ENCODE peak calls at places on chromosome 19, in six cellular contexts. Q, O, V, T, S and W are unnamed samples.

GRCh38 chr19:45097450-45097775 is 4.4 kb downstream of the PPP1R37 start:
- DNase-seq in V (no peak), S (no peak), T (no peak), O (no peak), Q (no peak), W (no peak)

GRCh38 chr19:35306473-35307246 is 14.7 kb downstream of the MAG start:
- DNase-seq in Q (no peak), S (no peak), V (no peak), O (no peak), T (no peak), W (no peak)

GRCh38 chr19:38649305-38650179 is 2.1 kb downstream of the ACTN4 start:
- DNase-seq in Q (no peak), V (no peak), T (no peak), O (peak; percentile 68), S (no peak), W (no peak)

GRCh38 chr19:3057275-3057714 is 5.0 kb downstream of the TLE5 start:
- DNase-seq in Q (peak; percentile 92), T (peak; percentile 69), V (no peak), S (no peak), O (no peak), W (peak; percentile 63)

GRCh38 chr19:21082011-21082975 is at the start of gene ZNF714:
- DNase-seq in S (peak; percentile 58), O (peak; percentile 93), T (peak; percentile 90), V (peak; percentile 95), Q (peak; percentile 71), W (peak; percentile 98)

GRCh38 chr19:33390120-33390907 is 16.8 kb downstream of the CEBPG start:
- DNase-seq in O (no peak), T (peak; percentile 57), Q (peak; percentile 22), V (no peak), S (no peak), W (no peak)

GRCh38 chr19:40716031-40716654 is 543 bp downstream of the COQ8B start:
- DNase-seq in Q (no peak), O (peak; percentile 68), S (peak; percentile 43), V (peak; percentile 72), T (peak; percentile 61), W (no peak)

GRCh38 chr19:46748325-46749109 is 2.3 kb upstream of the STRN4 start:
- DNase-seq in S (peak; percentile 49), O (peak; percentile 50), V (no peak), T (peak; percentile 87), Q (no peak), W (no peak)

GRCh38 chr19:5340637-5341447 is at the start of gene PTPRS:
- DNase-seq in O (no peak), V (peak; percentile 32), T (peak; percentile 38), Q (peak; percentile 87), S (peak; percentile 13), W (peak; percentile 72)

GRCh38 chr19:19514215-19514633 is 1.1 kb downstream of the TSSK6 start:
- DNase-seq in V (no peak), T (no peak), Q (no peak), O (no peak), S (no peak), W (no peak)

GRCh38 chr19:44848805-44849457 is 2.8 kb downstream of the NECTIN2 start:
- DNase-seq in O (no peak), Q (no peak), V (no peak), T (no peak), S (no peak), W (peak; percentile 5)

GRCh38 chr19:56109216-56109615 is 11.9 kb downstream of the ZNF787 start:
- DNase-seq in O (no peak), Q (no peak), T (no peak), V (no peak), S (no peak), W (no peak)

GRCh38 chr19:6271721-6272410 is 7.9 kb downstream of the MLLT1 start:
- DNase-seq in T (peak; percentile 63), Q (peak; percentile 81), S (no peak), O (no peak), V (no peak), W (no peak)

GRCh38 chr19:12938536-12939291 is at the start of gene CALR:
- DNase-seq in S (no peak), T (no peak), V (no peak), Q (no peak), O (no peak), W (peak; percentile 65)

GRCh38 chr19:33946535-33947323 is 150.1 kb downstream of the KCTD15 start:
- DNase-seq in S (no peak), Q (no peak), T (no peak), O (no peak), V (no peak), W (no peak)